ENCODE peak calls at places on chromosome 5, in six cellular contexts. W, A, V, T, P and N are unnamed samples.

GRCh38 chr5:115888027-115888426 is 46.3 kb downstream of the AP3S1 start:
- DNase-seq in W (no peak), P (no peak), V (no peak), A (peak), T (no peak), N (no peak)

GRCh38 chr5:106530150-106530549 is 1140.6 kb downstream of the EFNA5 start:
- DNase-seq in T (no peak), W (no peak), V (no peak), A (no peak), P (no peak), N (no peak)

GRCh38 chr5:42842860-42843641 is 31.4 kb upstream of the SELENOP start:
- DNase-seq in V (no peak), P (no peak), T (no peak), A (no peak), W (no peak), N (peak)

GRCh38 chr5:134647750-134648424 is 698 bp upstream of the SEC24A start:
- DNase-seq in W (peak), V (peak), P (no peak), T (no peak), A (peak), N (peak)

GRCh38 chr5:170184007-170184687 is 48.6 kb upstream of the C5orf58 start:
- DNase-seq in P (peak), A (peak), W (peak), T (peak), V (peak), N (peak)

GRCh38 chr5:181044662-181045305 is 4.7 kb downstream of the BTNL9 start:
- DNase-seq in A (no peak), P (no peak), T (peak), W (no peak), V (no peak), N (no peak)

GRCh38 chr5:179819296-179820126 is 1.2 kb upstream of the SQSTM1 start:
- DNase-seq in A (peak), T (peak), P (peak), W (peak), V (no peak), N (peak)

GRCh38 chr5:66849803-66850202 is 253.6 kb downstream of the MAST4 start:
- DNase-seq in T (no peak), V (no peak), W (no peak), P (no peak), A (no peak), N (peak)

GRCh38 chr5:375921-376871 is 54.7 kb downstream of the AHRR start:
- DNase-seq in V (no peak), A (no peak), T (no peak), P (no peak), W (no peak), N (no peak)

GRCh38 chr5:103411721-103412120 is 150.9 kb downstream of the NUDT12 start:
- DNase-seq in P (no peak), V (no peak), T (no peak), W (no peak), A (no peak), N (no peak)

GRCh38 chr5:31237159-31237558 is 43.7 kb downstream of the CDH6 start:
- DNase-seq in V (no peak), A (peak), T (no peak), P (no peak), W (no peak), N (no peak)

GRCh38 chr5:76166886-76167576 is 83.8 kb downstream of the SV2C start:
- DNase-seq in P (no peak), A (no peak), T (no peak), W (no peak), V (no peak), N (no peak)

GRCh38 chr5:80206282-80206681 is 49.6 kb downstream of the SERINC5 start:
- DNase-seq in T (no peak), P (no peak), W (peak), V (no peak), A (no peak), N (peak)

GRCh38 chr5:124662261-124662781 is 84.1 kb downstream of the ZNF608 start:
- DNase-seq in W (peak), P (no peak), A (peak), V (no peak), T (no peak), N (no peak)

GRCh38 chr5:18236386-18236785 is 602.1 kb downstream of the TAF11L14 start:
- DNase-seq in T (no peak), W (no peak), A (no peak), V (no peak), P (no peak), N (peak)

GRCh38 chr5:83957188-83957587 is 236.5 kb upstream of the HAPLN1 start:
- DNase-seq in A (no peak), T (no peak), W (no peak), V (no peak), P (no peak), N (no peak)

GRCh38 chr5:176738851-176739250 is 71.5 kb upstream of the UNC5A start:
- DNase-seq in W (no peak), V (no peak), P (no peak), A (no peak), T (no peak), N (no peak)